ENCODE peak calls at places on chromosomes 16 and 17, in four cellular contexts. O is heart left ventricle, B is dermis blood vessel endothelial cell, W is fibroblast of the aortic adventitia. L is an unnamed sample.

GRCh38 chr17:83077411-83077810 is 2.0 kb upstream of the METRNL start:
- DNase-seq in O (no peak), B (no peak), W (no peak), L (no peak)

GRCh38 chr17:45339646-45340605 is 23.1 kb upstream of the MAP3K14 start:
- DNase-seq in O (no peak), B (no peak), W (no peak), L (peak; percentile 18)

GRCh38 chr17:57234252-57235092 is 21.9 kb upstream of the MSI2 start:
- DNase-seq in O (no peak), B (no peak), W (no peak), L (no peak)

GRCh38 chr16:48232459-48233040 is 11.6 kb upstream of the LONP2 start:
- DNase-seq in O (no peak), B (no peak), W (no peak), L (peak; percentile 18)

GRCh38 chr17:77755410-77755963 is 203.0 kb upstream of the TNRC6C start:
- DNase-seq in O (no peak), B (no peak), W (no peak), L (no peak)

GRCh38 chr16:47317465-47318240 is 143.2 kb downstream of the ITFG1 start:
- DNase-seq in O (no peak), B (no peak), W (no peak), L (no peak)

GRCh38 chr17:77145635-77146632 is 5.2 kb downstream of the SEC14L1 start:
- DNase-seq in O (peak; percentile 78), B (peak; percentile 84), W (peak; percentile 75), L (peak; percentile 88)

GRCh38 chr17:32498362-32498761 is 11.6 kb downstream of the CDK5R1 start:
- DNase-seq in O (no peak), B (no peak), W (no peak), L (no peak)

GRCh38 chr16:50599494-50599893 is 51.3 kb downstream of the NKD1 start:
- DNase-seq in O (no peak), B (no peak), W (no peak), L (no peak)

GRCh38 chr17:8556074-8556473 is 74.5 kb downstream of the MYH10 start:
- DNase-seq in O (no peak), B (no peak), W (peak; percentile 35), L (no peak)

GRCh38 chr17:41451154-41451728 is 10.5 kb upstream of the KRT38 start:
- DNase-seq in O (no peak), B (no peak), W (peak; percentile 59), L (peak; percentile 14)

GRCh38 chr17:15411556-15412198 is 55.7 kb downstream of the CDRT4 start:
- DNase-seq in O (peak; percentile 73), B (no peak), W (peak; percentile 79), L (no peak)

GRCh38 chr16:31452631-31453106 is 6.6 kb upstream of the ARMC5 start:
- DNase-seq in O (no peak), B (peak; percentile 43), W (peak; percentile 94), L (peak; percentile 91)

GRCh38 chr17:27453466-27453865 is 2.8 kb upstream of the KSR1 start:
- DNase-seq in O (no peak), B (no peak), W (no peak), L (no peak)

GRCh38 chr17:31321971-31322370 is 549 bp upstream of the EVI2A start:
- DNase-seq in O (no peak), B (no peak), W (no peak), L (no peak)

GRCh38 chr16:55496509-55497145 is 12.2 kb upstream of the LPCAT2 start:
- DNase-seq in O (no peak), B (no peak), W (no peak), L (no peak)

GRCh38 chr17:67253379-67253778 is 8.4 kb upstream of the HELZ start:
- DNase-seq in O (no peak), B (no peak), W (peak; percentile 23), L (peak; percentile 78)

GRCh38 chr16:11050954-11051353 is 106.6 kb downstream of the CLEC16A start:
- DNase-seq in O (no peak), B (no peak), W (no peak), L (no peak)

GRCh38 chr16:75420987-75421819 is 12.1 kb downstream of the CFDP1 start:
- DNase-seq in O (peak; percentile 92), B (peak; percentile 65), W (peak; percentile 64), L (peak; percentile 81)

GRCh38 chr16:82935781-82936180 is 309.0 kb downstream of the CDH13 start:
- DNase-seq in O (no peak), B (no peak), W (no peak), L (no peak)

GRCh38 chr16:4159726-4160125 is 43.5 kb upstream of the ADCY9 start:
- DNase-seq in O (no peak), B (no peak), W (no peak), L (no peak)

GRCh38 chr17:50787106-50787505 is 19.8 kb upstream of the ANKRD40CL start:
- DNase-seq in O (no peak), B (no peak), W (no peak), L (no peak)

GRCh38 chr17:77329741-77330531 is 189.2 kb downstream of the SEC14L1 start:
- DNase-seq in O (peak; percentile 10), B (no peak), W (no peak), L (no peak)

GRCh38 chr16:58031016-58031800 is 5.7 kb downstream of the MMP15 start:
- DNase-seq in O (peak; percentile 25), B (no peak), W (no peak), L (no peak)

GRCh38 chr17:32558997-32559650 is 72.3 kb downstream of the CDK5R1 start:
- DNase-seq in O (no peak), B (no peak), W (no peak), L (no peak)

GRCh38 chr17:62187681-62188080 is 122.6 kb upstream of the MED13 start:
- DNase-seq in O (no peak), B (no peak), W (peak; percentile 50), L (no peak)

GRCh38 chr16:69188716-69189115 is 1.8 kb downstream of the SNTB2 start:
- DNase-seq in O (no peak), B (peak; percentile 58), W (peak; percentile 60), L (no peak)

GRCh38 chr17:37090941-37091340 is 142.2 kb downstream of the AATF start:
- DNase-seq in O (no peak), B (no peak), W (no peak), L (no peak)

GRCh38 chr17:5837055-5837491 is 233.1 kb upstream of the WSCD1 start:
- DNase-seq in O (no peak), B (peak; percentile 70), W (peak; percentile 53), L (peak; percentile 29)

GRCh38 chr17:21452377-21453143 is 76.4 kb downstream of the KCNJ12 start:
- DNase-seq in O (peak; percentile 69), B (peak; percentile 59), W (peak; percentile 79), L (peak; percentile 89)

GRCh38 chr17:80017226-80018010 is 18.3 kb downstream of the TBC1D16 start:
- DNase-seq in O (peak; percentile 7), B (no peak), W (no peak), L (no peak)

GRCh38 chr16:70375636-70376611 is 29.2 kb downstream of the DDX19A start:
- DNase-seq in O (no peak), B (no peak), W (no peak), L (no peak)

GRCh38 chr17:69773081-69773480 is 301.9 kb upstream of the KCNJ16 start:
- DNase-seq in O (no peak), B (peak; percentile 71), W (peak; percentile 30), L (peak; percentile 16)

GRCh38 chr17:10233157-10233556 is 34.8 kb upstream of the GAS7 start:
- DNase-seq in O (no peak), B (no peak), W (no peak), L (no peak)

GRCh38 chr17:35713069-35713728 is 18.2 kb upstream of the RASL10B start:
- DNase-seq in O (no peak), B (peak; percentile 97), W (peak; percentile 91), L (peak; percentile 89)

GRCh38 chr17:14779236-14779635 is 478.4 kb downstream of the HS3ST3B1 start:
- DNase-seq in O (no peak), B (no peak), W (no peak), L (no peak)

GRCh38 chr17:36592711-36593321 is 1.1 kb downstream of the DHRS11 start:
- DNase-seq in O (no peak), B (no peak), W (no peak), L (peak; percentile 22)

GRCh38 chr16:48295493-48296281 is 48.3 kb upstream of the ABCC11 start:
- DNase-seq in O (no peak), B (no peak), W (no peak), L (no peak)